ENCODE peak calls at places on chromosomes 11 and 22, in nine cellular contexts. Y is tibial artery, O is BE2C, P is epithelial cell of proximal tubule, B is foreskin fibroblast, I is A549, M is lung, D is right atrium auricular region, J is AG04450. N is an unnamed sample.

GRCh38 chr22:17566776-17567175 is 3.5 kb downstream of the SLC25A18 start:
- DNase-seq in Y (no peak), P (no peak), O (no peak), B (no peak), J (no peak), M (no peak), I (no peak), D (no peak), N (no peak)

GRCh38 chr11:119567667-119568582 is 145.0 kb upstream of the THY1 start:
- DNase-seq in O (peak), I (no peak), P (no peak), D (no peak), M (no peak), B (peak), J (peak), Y (no peak), N (peak)

GRCh38 chr22:19962909-19963806 is 21.5 kb upstream of the TXNRD2 start:
- DNase-seq in M (peak), B (peak), Y (no peak), D (no peak), J (no peak), I (no peak), P (no peak), O (peak), N (no peak)

GRCh38 chr11:60005360-60005759 is 11.6 kb upstream of the OOSP4B start:
- DNase-seq in J (no peak), B (no peak), Y (no peak), O (no peak), I (no peak), M (no peak), D (no peak), P (no peak), N (no peak)

GRCh38 chr22:19880786-19881569 is 26.3 kb upstream of the GNB1L start:
- DNase-seq in D (peak), O (peak), P (no peak), I (peak), Y (peak), J (peak), B (peak), M (peak), N (peak)

GRCh38 chr22:39242809-39243442 is 1.9 kb downstream of the PDGFB start:
- DNase-seq in J (no peak), O (no peak), B (no peak), Y (no peak), M (no peak), I (no peak), P (no peak), D (no peak), N (no peak)

GRCh38 chr11:36191941-36192340 is 97.3 kb downstream of the COMMD9 start:
- DNase-seq in B (no peak), O (no peak), M (no peak), P (no peak), Y (no peak), J (no peak), D (no peak), I (no peak), N (no peak)

GRCh38 chr11:27213232-27213660 is 149.8 kb downstream of the CCDC34 start:
- DNase-seq in P (no peak), B (peak), I (no peak), J (peak), D (no peak), M (no peak), Y (no peak), O (no peak), N (peak)

GRCh38 chr11:56659755-56660154 is 3.7 kb upstream of the OR5AR1 start:
- DNase-seq in I (no peak), B (no peak), Y (no peak), P (no peak), O (no peak), M (no peak), J (no peak), D (no peak), N (no peak)

GRCh38 chr22:42189761-42190160 is 59.2 kb upstream of the CYP2D6 start:
- DNase-seq in M (no peak), Y (no peak), I (no peak), B (no peak), O (no peak), J (no peak), P (no peak), D (no peak), N (no peak)

GRCh38 chr22:20624161-20624616 is 116.8 kb downstream of the MED15 start:
- DNase-seq in M (no peak), P (no peak), J (no peak), I (no peak), Y (no peak), O (no peak), D (no peak), B (peak), N (no peak)

GRCh38 chr22:40721266-40721665 is 42.0 kb downstream of the MCHR1 start:
- DNase-seq in J (no peak), P (no peak), M (no peak), B (peak), D (no peak), I (no peak), O (peak), Y (no peak), N (no peak)

GRCh38 chr11:72793081-72793451 is 781 bp downstream of the STARD10 start:
- DNase-seq in P (no peak), J (no peak), O (no peak), B (no peak), I (no peak), D (no peak), M (no peak), Y (no peak), N (no peak)

GRCh38 chr11:121067453-121067852 is 33.6 kb upstream of the TECTA start:
- DNase-seq in O (no peak), M (no peak), J (peak), B (peak), I (no peak), P (no peak), Y (no peak), D (no peak), N (no peak)

GRCh38 chr11:31882951-31883392 is 71.8 kb upstream of the PAX6 start:
- DNase-seq in Y (no peak), P (no peak), I (no peak), J (no peak), O (peak), B (no peak), M (no peak), D (no peak), N (peak)

GRCh38 chr11:118921121-118921928 is 4.4 kb downstream of the BCL9L start:
- DNase-seq in J (no peak), B (peak), M (peak), I (no peak), O (no peak), D (peak), P (no peak), Y (peak), N (no peak)

GRCh38 chr11:91199866-91200265 is 977.0 kb upstream of the CHORDC1 start:
- DNase-seq in J (no peak), I (no peak), Y (no peak), D (no peak), O (no peak), B (no peak), P (no peak), M (no peak), N (peak)

GRCh38 chr22:24319451-24319850 is 48.8 kb downstream of the SPECC1L start:
- DNase-seq in I (no peak), O (no peak), M (no peak), J (no peak), P (no peak), Y (no peak), D (no peak), B (no peak), N (no peak)

GRCh38 chr11:71130106-71130505 is 122.3 kb downstream of the SHANK2 start:
- DNase-seq in I (no peak), O (no peak), J (no peak), M (no peak), Y (no peak), B (no peak), D (no peak), P (no peak), N (no peak)

GRCh38 chr11:108558222-108558621 is 35.3 kb downstream of the EXPH5 start:
- DNase-seq in D (no peak), I (no peak), J (no peak), O (no peak), P (no peak), Y (no peak), M (no peak), B (no peak), N (no peak)

DNA sequence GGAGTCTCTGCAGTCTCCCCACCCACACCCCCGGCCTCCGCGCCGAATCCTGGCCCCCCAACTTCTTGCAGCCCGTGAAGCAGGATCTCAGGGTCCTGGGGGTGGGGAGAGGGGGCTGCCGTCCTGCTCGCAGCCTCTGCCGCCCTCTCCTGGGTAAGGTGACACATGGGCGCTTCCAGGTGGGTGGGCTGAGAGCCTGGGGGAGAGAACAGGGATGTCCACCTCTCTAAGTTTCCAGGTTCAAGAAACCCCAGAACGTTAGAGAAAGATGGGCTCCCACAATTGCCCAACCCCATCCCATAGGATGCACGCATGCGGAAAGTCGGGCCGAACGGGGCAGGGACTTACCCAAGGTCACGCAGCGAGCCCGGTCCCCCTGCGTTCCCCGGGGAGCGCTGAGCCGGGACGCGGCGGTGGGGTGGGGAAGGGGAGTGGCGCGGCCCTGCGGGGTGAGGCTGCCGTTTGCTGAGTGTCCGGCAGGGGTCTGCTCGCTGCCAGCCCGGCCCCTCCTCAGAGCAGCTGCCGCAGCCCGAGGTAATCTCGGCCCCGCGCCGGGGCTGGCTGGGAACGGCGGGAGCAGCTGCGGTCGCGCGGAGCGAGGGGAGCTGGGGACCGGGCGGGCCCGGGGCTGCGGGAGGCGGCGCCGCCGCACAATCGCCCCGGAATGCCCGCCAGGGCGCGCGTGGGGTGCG is 705 bp upstream of the CAPN1 start:
- DNase-seq in D (no peak), J (peak), O (peak), I (peak), P (no peak), M (peak), B (peak), Y (peak), N (no peak)
- TF ChIP-seq CTCF in D (peak), J (peak), O (peak), I (peak), P (peak), M (peak), B (peak), Y (peak), N (peak)

DNA sequence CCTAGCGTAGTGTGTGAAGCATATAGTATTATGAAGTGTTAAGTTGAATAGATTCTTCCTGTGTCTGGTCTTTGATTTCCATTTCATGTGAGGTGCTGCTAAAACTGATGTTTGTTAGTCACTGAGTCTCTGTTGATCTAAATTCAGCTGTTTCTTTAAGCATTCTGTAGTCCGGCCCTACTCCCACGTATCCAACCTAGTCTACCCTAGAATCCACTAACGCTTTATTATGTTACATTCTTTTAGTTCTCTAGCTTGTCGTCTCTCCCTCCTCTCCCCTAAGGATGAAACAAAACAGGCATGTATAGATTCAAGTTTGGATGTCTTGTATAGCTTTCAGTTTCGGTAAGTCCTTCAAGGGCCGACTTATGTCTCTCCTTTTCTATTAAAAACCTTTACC is 4.1 kb downstream of the WEE1 start:
- DNase-seq in D (no peak), B (no peak), P (no peak), Y (no peak), I (no peak), O (no peak), J (no peak), M (no peak), N (no peak)
- H3K4me3 ChIP-seq in D (peak), B (peak), P (peak), Y (peak), I (peak), O (peak), J (peak), M (no peak), N (peak)

DNA sequence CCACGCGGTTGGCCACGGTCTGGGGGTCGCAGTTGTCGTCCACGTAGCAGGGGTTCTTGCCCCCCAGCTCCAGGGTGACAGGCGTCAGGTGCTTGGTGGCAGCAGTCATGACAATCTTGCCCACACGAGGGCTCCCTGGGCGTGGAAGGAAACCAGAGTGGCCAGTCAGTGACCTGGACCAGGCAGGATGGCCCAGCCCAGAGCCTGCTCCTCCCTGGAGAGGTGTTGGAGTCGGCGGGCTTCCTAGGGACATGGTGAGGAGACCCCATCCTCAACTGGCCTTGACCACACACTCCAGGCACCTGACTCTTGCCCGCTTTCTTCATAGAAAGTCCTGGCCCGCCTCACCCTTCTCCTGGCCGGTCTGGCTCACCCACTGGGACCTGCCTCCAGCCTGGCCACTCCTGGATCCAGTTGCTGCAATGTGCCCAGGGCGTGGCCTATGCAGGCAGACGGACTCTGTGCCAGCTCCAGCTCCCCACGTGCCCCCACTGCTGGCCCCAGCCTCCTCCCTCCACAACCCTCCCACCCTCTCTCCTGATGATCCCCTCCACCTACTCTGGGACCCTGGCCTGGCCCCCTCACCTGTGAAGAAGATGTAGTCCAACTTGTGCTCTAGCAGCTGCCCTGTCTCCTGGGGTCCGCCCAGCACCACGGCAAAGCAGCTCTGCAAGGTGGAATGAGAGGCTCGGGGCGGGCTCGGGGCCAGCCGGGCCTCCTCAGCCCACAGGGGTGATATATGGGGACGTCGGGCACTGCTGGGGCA is 8.7 kb downstream of the ALDH3B2 start:
- DNase-seq in O (no peak), Y (peak), B (no peak), I (no peak), P (no peak), M (peak), J (no peak), D (no peak), N (no peak)
- TF ChIP-seq CTCF in O (peak), Y (no peak), B (no peak), I (peak), P (peak), M (peak), J (no peak), D (peak), N (no peak)

GRCh38 chr11:64844330-64845124 is at the start of gene CDC42BPG:
- DNase-seq in J (no peak), B (peak), I (peak), D (no peak), M (peak), Y (no peak), P (no peak), O (peak), N (no peak)
- H3K4me3 ChIP-seq in J (peak), B (no peak), I (peak), D (peak), M (peak), Y (peak), P (peak), O (no peak), N (peak)

GRCh38 chr22:22878801-22879674 is 8.6 kb upstream of the IGLL5 start:
- DNase-seq in O (no peak), M (no peak), P (no peak), I (no peak), Y (no peak), B (no peak), J (no peak), D (no peak), N (no peak)
- TF ChIP-seq CTCF in O (peak), M (no peak), P (peak), I (no peak), Y (no peak), B (no peak), J (no peak), D (no peak), N (no peak)

DNA sequence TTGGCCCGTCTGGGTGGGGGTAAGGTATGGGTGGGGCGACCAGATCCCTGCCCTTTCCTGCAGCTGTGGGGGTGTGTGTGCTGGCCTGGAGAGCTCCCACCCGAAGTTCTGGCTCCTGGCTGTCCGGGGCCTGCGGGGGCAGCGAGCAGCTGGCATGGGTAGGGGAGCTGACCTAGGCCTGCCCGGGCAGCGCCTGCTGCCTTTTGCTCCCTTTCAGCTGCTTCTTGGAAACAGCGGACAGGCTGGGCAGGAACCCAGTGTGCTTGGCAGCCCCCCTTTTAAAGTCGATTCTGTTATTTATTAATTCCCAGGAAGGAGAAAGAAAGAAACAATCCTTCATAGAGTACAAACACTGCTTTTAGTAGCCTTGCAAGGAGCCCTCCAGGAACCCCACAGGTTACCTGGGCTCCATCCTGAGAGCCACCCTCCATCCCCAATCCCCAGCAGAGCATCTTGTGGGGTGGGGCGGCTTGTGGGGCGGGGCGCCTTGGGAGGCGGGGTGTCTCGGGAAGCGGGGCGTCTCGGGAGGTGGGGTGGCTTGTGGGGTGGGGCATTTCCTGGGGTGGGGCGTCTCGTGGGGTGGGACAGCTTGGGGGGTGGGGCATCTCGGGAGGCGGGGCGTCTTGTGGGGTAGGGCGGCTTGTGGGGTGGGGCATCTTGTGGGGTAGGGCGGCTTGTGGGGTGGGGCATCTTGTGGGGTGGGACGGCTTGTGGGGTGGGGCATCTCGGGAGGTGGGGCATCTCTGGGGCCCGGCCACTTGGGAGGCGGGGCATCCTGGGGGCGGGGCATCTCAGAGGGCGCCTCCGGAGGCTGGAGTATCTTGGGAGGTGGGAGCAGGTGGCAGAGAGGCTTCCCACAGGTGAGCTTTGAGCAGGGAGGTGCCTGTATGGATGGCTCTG is 7.0 kb downstream of the CD81 start:
- DNase-seq in Y (no peak), D (no peak), B (no peak), J (no peak), O (no peak), I (no peak), M (peak), P (no peak), N (no peak)
- H3K4me3 ChIP-seq in Y (no peak), D (peak), B (peak), J (no peak), O (no peak), I (no peak), M (no peak), P (no peak), N (no peak)

GRCh38 chr11:68667511-68668253 is 16.7 kb upstream of the GAL start:
- DNase-seq in J (no peak), Y (peak), M (no peak), P (no peak), I (no peak), D (no peak), B (no peak), O (no peak), N (no peak)

GRCh38 chr11:68666854-68667253 is 17.5 kb upstream of the GAL start:
- DNase-seq in D (no peak), P (no peak), B (no peak), O (no peak), Y (no peak), M (no peak), J (no peak), I (no peak), N (no peak)

GRCh38 chr11:68673291-68673930 is 10.9 kb upstream of the GAL start:
- DNase-seq in I (no peak), Y (no peak), P (no peak), B (no peak), M (no peak), O (no peak), D (no peak), J (no peak), N (peak)

GRCh38 chr11:68669301-68670090 is 14.8 kb upstream of the GAL start:
- DNase-seq in B (no peak), P (no peak), J (no peak), M (no peak), Y (peak), I (no peak), O (no peak), D (no peak), N (no peak)

GRCh38 chr11:68670208-68670992 is 13.9 kb upstream of the GAL start:
- DNase-seq in I (no peak), J (no peak), M (no peak), O (no peak), B (no peak), P (no peak), Y (no peak), D (no peak), N (no peak)
- TF ChIP-seq CTCF in I (no peak), J (no peak), M (no peak), O (no peak), B (no peak), P (no peak), Y (no peak), D (no peak), N (no peak)

N was measured in astrocyte of the cerebellum.